ENCODE peak calls at places on chromosomes 16 and 17, in seven cellular contexts. One of them, this sample, is unnamed. For H4K20me1, the result is how much of the 10 kb centered on the place peaks cover.

GRCh38 chr17:73281926-73282325 is 20.2 kb upstream of the CPSF4L start:
- DNase-seq in GM23338: no peak
- DNase-seq in MM.1S: no peak
- DNase-seq in PC-3: no peak
- DNase-seq in HCT116: no peak
- DNase-seq in hepatocyte: no peak
- DNase-seq in OCI-LY7: no peak
- DNase-seq in this sample: no peak

GRCh38 chr17:31388770-31389672 is 2.5 kb upstream of the RAB11FIP4 start:
- DNase-seq in GM23338: peak
- DNase-seq in MM.1S: peak
- DNase-seq in PC-3: peak
- DNase-seq in HCT116: no peak
- DNase-seq in hepatocyte: peak
- DNase-seq in OCI-LY7: peak
- DNase-seq in this sample: peak

GRCh38 chr17:41907633-41908539 is 10.9 kb downstream of the ACLY start:
- DNase-seq in GM23338: no peak
- DNase-seq in MM.1S: no peak
- DNase-seq in PC-3: no peak
- DNase-seq in HCT116: no peak
- DNase-seq in hepatocyte: peak
- DNase-seq in OCI-LY7: no peak
- DNase-seq in this sample: no peak

GRCh38 chr16:29314292-29314934 is 92.1 kb downstream of the NPIPB11 start:
- DNase-seq in GM23338: no peak
- DNase-seq in MM.1S: no peak
- DNase-seq in PC-3: no peak
- DNase-seq in HCT116: no peak
- DNase-seq in hepatocyte: no peak
- DNase-seq in OCI-LY7: no peak
- DNase-seq in this sample: no peak

GRCh38 chr17:560379-560935 is 154.2 kb downstream of the VPS53 start:
- DNase-seq in GM23338: no peak
- DNase-seq in MM.1S: no peak
- DNase-seq in PC-3: peak
- DNase-seq in HCT116: no peak
- DNase-seq in hepatocyte: no peak
- DNase-seq in OCI-LY7: no peak
- DNase-seq in this sample: no peak

GRCh38 chr17:34246436-34246835 is 8.6 kb upstream of the CCL2 start:
- DNase-seq in GM23338: no peak
- DNase-seq in MM.1S: no peak
- DNase-seq in PC-3: no peak
- DNase-seq in HCT116: no peak
- DNase-seq in hepatocyte: no peak
- DNase-seq in OCI-LY7: no peak
- DNase-seq in this sample: no peak

GRCh38 chr17:59842901-59843652 is 49.7 kb downstream of the TUBD1 start:
- DNase-seq in GM23338: peak
- DNase-seq in MM.1S: no peak
- DNase-seq in PC-3: peak
- DNase-seq in HCT116: peak
- DNase-seq in hepatocyte: peak
- DNase-seq in OCI-LY7: no peak
- DNase-seq in this sample: no peak

GRCh38 chr16:47956881-47957280 is 198.9 kb downstream of the ABCC12 start:
- DNase-seq in GM23338: no peak
- DNase-seq in MM.1S: no peak
- DNase-seq in PC-3: no peak
- DNase-seq in HCT116: no peak
- DNase-seq in hepatocyte: no peak
- DNase-seq in OCI-LY7: no peak
- DNase-seq in this sample: no peak

GRCh38 chr17:79506955-79507354 is 103.9 kb downstream of the RBFOX3 start:
- DNase-seq in GM23338: no peak
- DNase-seq in MM.1S: no peak
- DNase-seq in PC-3: no peak
- DNase-seq in HCT116: no peak
- DNase-seq in hepatocyte: no peak
- DNase-seq in OCI-LY7: no peak
- DNase-seq in this sample: no peak

GRCh38 chr17:82892869-82893565 is 53.2 kb upstream of the ZNF750 start:
- DNase-seq in GM23338: no peak
- DNase-seq in MM.1S: no peak
- DNase-seq in PC-3: no peak
- DNase-seq in HCT116: no peak
- DNase-seq in hepatocyte: no peak
- DNase-seq in OCI-LY7: no peak
- DNase-seq in this sample: no peak

GRCh38 chr17:48055531-48056245 is 7.5 kb downstream of the NFE2L1 start:
- DNase-seq in GM23338: peak
- DNase-seq in MM.1S: peak
- DNase-seq in PC-3: no peak
- DNase-seq in HCT116: peak
- DNase-seq in hepatocyte: peak
- DNase-seq in OCI-LY7: peak
- DNase-seq in this sample: peak

GRCh38 chr16:85210423-85211169 is 98.3 kb upstream of the CIBAR2 start:
- DNase-seq in GM23338: no peak
- DNase-seq in MM.1S: no peak
- DNase-seq in PC-3: peak
- DNase-seq in HCT116: no peak
- DNase-seq in hepatocyte: no peak
- DNase-seq in OCI-LY7: no peak
- DNase-seq in this sample: no peak

GRCh38 chr17:73740370-73740769 is 96.1 kb upstream of the SDK2 start:
- DNase-seq in GM23338: no peak
- DNase-seq in MM.1S: no peak
- DNase-seq in PC-3: no peak
- DNase-seq in HCT116: no peak
- DNase-seq in hepatocyte: no peak
- DNase-seq in OCI-LY7: no peak
- DNase-seq in this sample: no peak

GRCh38 chr16:27779719-27780161 is 229.8 kb downstream of the KATNIP start:
- DNase-seq in GM23338: peak
- DNase-seq in MM.1S: no peak
- DNase-seq in PC-3: no peak
- DNase-seq in HCT116: no peak
- DNase-seq in hepatocyte: peak
- DNase-seq in OCI-LY7: peak
- DNase-seq in this sample: peak

GRCh38 chr17:61065263-61065773 is 334.3 kb upstream of the TBX2 start:
- DNase-seq in GM23338: peak
- DNase-seq in MM.1S: peak
- DNase-seq in PC-3: no peak
- DNase-seq in HCT116: no peak
- DNase-seq in hepatocyte: peak
- DNase-seq in OCI-LY7: no peak
- DNase-seq in this sample: no peak

GRCh38 chr17:851986-852385 is 69.8 kb downstream of the MRM3 start:
- DNase-seq in GM23338: no peak
- DNase-seq in MM.1S: no peak
- DNase-seq in PC-3: no peak
- DNase-seq in HCT116: no peak
- DNase-seq in hepatocyte: no peak
- DNase-seq in OCI-LY7: no peak
- DNase-seq in this sample: no peak

GRCh38 chr16:55323637-55324490 is at the start of gene IRX6:
- DNase-seq in GM23338: peak
- DNase-seq in MM.1S: no peak
- DNase-seq in PC-3: no peak
- DNase-seq in HCT116: no peak
- DNase-seq in hepatocyte: peak
- DNase-seq in OCI-LY7: no peak
- DNase-seq in this sample: peak

GRCh38 chr16:57452021-57452420 is 4.7 kb downstream of the COQ9 start:
- DNase-seq in GM23338: no peak
- DNase-seq in MM.1S: no peak
- DNase-seq in PC-3: no peak
- DNase-seq in HCT116: no peak
- DNase-seq in hepatocyte: no peak
- DNase-seq in OCI-LY7: no peak
- DNase-seq in this sample: no peak

GRCh38 chr16:57445510-57445909 is 1.7 kb downstream of the CIAPIN1 start:
- DNase-seq in GM23338: no peak
- DNase-seq in MM.1S: no peak
- DNase-seq in PC-3: no peak
- DNase-seq in HCT116: no peak
- DNase-seq in hepatocyte: no peak
- DNase-seq in OCI-LY7: no peak
- DNase-seq in this sample: no peak

GRCh38 chr16:57447142-57447962 is at the start of the genes CIAPIN1 and COQ9:
- DNase-seq in GM23338: peak
- DNase-seq in MM.1S: peak
- DNase-seq in PC-3: peak
- DNase-seq in HCT116: peak
- DNase-seq in hepatocyte: peak
- DNase-seq in OCI-LY7: peak
- DNase-seq in this sample: peak

GRCh38 chr16:57444711-57445110 is 2.5 kb downstream of the CIAPIN1 start:
- DNase-seq in GM23338: no peak
- DNase-seq in MM.1S: no peak
- DNase-seq in PC-3: no peak
- DNase-seq in HCT116: no peak
- DNase-seq in hepatocyte: no peak
- DNase-seq in OCI-LY7: no peak
- DNase-seq in this sample: no peak

DNA sequence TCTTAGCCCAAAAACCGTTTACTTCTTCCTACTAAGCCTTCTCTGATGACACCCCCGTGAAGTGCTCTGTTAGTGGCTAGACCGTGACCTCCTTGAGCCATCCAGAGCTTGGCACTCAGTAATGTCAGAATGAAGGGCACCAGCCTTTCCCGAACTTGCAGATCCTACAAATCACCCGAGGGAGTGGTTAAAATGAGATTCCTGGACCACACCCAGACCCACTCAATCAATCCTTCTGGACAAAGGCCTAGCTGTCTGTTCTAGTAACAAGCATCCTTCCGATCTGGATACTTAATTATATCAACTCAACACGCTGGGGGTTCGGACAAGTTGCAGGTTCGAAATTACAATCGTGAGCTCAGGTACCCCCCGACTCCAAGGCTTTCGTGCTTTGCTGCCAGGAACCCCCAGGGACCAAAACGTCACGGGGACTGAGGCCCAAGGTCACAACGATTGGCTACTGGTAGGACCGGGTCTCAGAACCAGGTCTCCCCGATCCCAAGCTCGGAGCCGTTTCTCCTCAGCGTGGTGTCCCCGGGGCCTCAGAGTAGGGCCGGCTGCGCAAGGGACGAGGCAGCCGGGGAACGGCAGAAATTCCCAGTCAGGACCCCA is 549 bp downstream of the CIAPIN1 start:
- DNase-seq in GM23338: peak
- DNase-seq in MM.1S: peak
- DNase-seq in PC-3: peak
- DNase-seq in HCT116: no peak
- DNase-seq in hepatocyte: peak
- DNase-seq in OCI-LY7: peak
- DNase-seq in this sample: no peak
- TF ChIP-seq EZH2phosphoT487 in GM23338: no peak
- TF ChIP-seq EZH2phosphoT487 in MM.1S: no peak
- TF ChIP-seq EZH2phosphoT487 in PC-3: no peak
- TF ChIP-seq EZH2phosphoT487 in HCT116: no peak
- TF ChIP-seq EZH2phosphoT487 in hepatocyte: no peak
- TF ChIP-seq EZH2phosphoT487 in OCI-LY7: no peak
- TF ChIP-seq EZH2phosphoT487 in this sample: no peak

GRCh38 chr17:77372444-77373297 is 231.9 kb downstream of the SEC14L1 start:
- DNase-seq in GM23338: peak
- DNase-seq in MM.1S: peak
- DNase-seq in PC-3: no peak
- DNase-seq in HCT116: no peak
- DNase-seq in hepatocyte: peak
- DNase-seq in OCI-LY7: peak
- DNase-seq in this sample: peak
- H4K20me1 ChIP-seq in GM23338: under half
- H4K20me1 ChIP-seq in MM.1S: under half
- H4K20me1 ChIP-seq in PC-3: half or more
- H4K20me1 ChIP-seq in HCT116: under half
- H4K20me1 ChIP-seq in hepatocyte: under half
- H4K20me1 ChIP-seq in OCI-LY7: under half
- H4K20me1 ChIP-seq in this sample: under half

GRCh38 chr17:17741346-17742023 is 60.2 kb downstream of the RAI1 start:
- DNase-seq in GM23338: peak
- DNase-seq in MM.1S: no peak
- DNase-seq in PC-3: no peak
- DNase-seq in HCT116: no peak
- DNase-seq in hepatocyte: peak
- DNase-seq in OCI-LY7: no peak
- DNase-seq in this sample: peak
- H3K27ac ChIP-seq in GM23338: no peak
- H3K27ac ChIP-seq in MM.1S: no peak
- H3K27ac ChIP-seq in PC-3: no peak
- H3K27ac ChIP-seq in HCT116: no peak
- H3K27ac ChIP-seq in hepatocyte: peak
- H3K27ac ChIP-seq in OCI-LY7: no peak
- H3K27ac ChIP-seq in this sample: peak

GRCh38 chr17:8997994-8998628 is 23.2 kb upstream of the NTN1 start:
- DNase-seq in GM23338: peak
- DNase-seq in MM.1S: peak
- DNase-seq in PC-3: peak
- DNase-seq in HCT116: peak
- DNase-seq in hepatocyte: peak
- DNase-seq in OCI-LY7: peak
- DNase-seq in this sample: peak
- TF ChIP-seq EZH2phosphoT487 in GM23338: no peak
- TF ChIP-seq EZH2phosphoT487 in MM.1S: no peak
- TF ChIP-seq EZH2phosphoT487 in PC-3: no peak
- TF ChIP-seq EZH2phosphoT487 in HCT116: no peak
- TF ChIP-seq EZH2phosphoT487 in hepatocyte: no peak
- TF ChIP-seq EZH2phosphoT487 in OCI-LY7: no peak
- TF ChIP-seq EZH2phosphoT487 in this sample: no peak

This sample was measured in neural progenitor cell.